ENCODE peak calls at places on chromosomes 16 and 17, in ten cellular contexts. L, D, W, E, F, J, K, I, O and P are unnamed samples.
A peak's percentile ranks its signal among the peaks of the same experiment; 100 is the strongest.

GRCh38 chr16:12801511-12802042 is 2.1 kb downstream of the CPPED1 start:
- DNase-seq in L (no peak), D (no peak), W (no peak), E (no peak), F (peak; percentile 59), J (peak; percentile 3), K (no peak), I (no peak), O (peak; percentile 27), P (no peak)

GRCh38 chr17:59899099-59899498 is 6.2 kb downstream of the RPS6KB1 start:
- DNase-seq in L (no peak), D (no peak), W (no peak), E (no peak), F (no peak), J (no peak), K (no peak), I (no peak), O (no peak), P (no peak)

GRCh38 chr17:80034654-80034976 is 1.1 kb downstream of the TBC1D16 start:
- DNase-seq in L (no peak), D (no peak), W (no peak), E (no peak), F (no peak), J (no peak), K (peak; percentile 40), I (no peak), O (no peak), P (no peak)

GRCh38 chr17:16989230-16989952 is 17.5 kb upstream of the TNFRSF13B start:
- DNase-seq in L (no peak), D (no peak), W (no peak), E (no peak), F (no peak), J (no peak), K (no peak), I (no peak), O (no peak), P (no peak)

GRCh38 chr17:39564201-39564828 is 43.4 kb downstream of the NEUROD2 start:
- DNase-seq in L (no peak), D (no peak), W (no peak), E (no peak), F (no peak), J (no peak), K (peak; percentile 47), I (no peak), O (peak; percentile 84), P (no peak)

GRCh38 chr16:68284847-68285246 is 20.5 kb downstream of the SLC7A6 start:
- DNase-seq in L (no peak), D (no peak), W (no peak), E (no peak), F (peak; percentile 38), J (no peak), K (no peak), I (no peak), O (no peak), P (no peak)

GRCh38 chr17:50359005-50359699 is 13.2 kb downstream of the XYLT2 start:
- DNase-seq in L (no peak), D (no peak), W (no peak), E (peak; percentile 90), F (no peak), J (no peak), K (no peak), I (no peak), O (peak; percentile 19), P (no peak)

GRCh38 chr17:48539177-48539576 is 5.7 kb downstream of the HOXB2 start:
- DNase-seq in L (no peak), D (no peak), W (no peak), E (no peak), F (no peak), J (no peak), K (no peak), I (no peak), O (no peak), P (no peak)

GRCh38 chr16:67884-68789 is 4.3 kb downstream of the RHBDF1 start:
- DNase-seq in L (peak; percentile 44), D (no peak), W (no peak), E (no peak), F (no peak), J (no peak), K (no peak), I (peak; percentile 59), O (no peak), P (no peak)

GRCh38 chr17:30513346-30513745 is 36.1 kb downstream of the GOSR1 start:
- DNase-seq in L (no peak), D (no peak), W (no peak), E (no peak), F (no peak), J (no peak), K (no peak), I (no peak), O (no peak), P (no peak)

GRCh38 chr17:34437188-34437587 is 74.2 kb upstream of the CCL1 start:
- DNase-seq in L (no peak), D (no peak), W (no peak), E (no peak), F (no peak), J (no peak), K (no peak), I (no peak), O (no peak), P (no peak)

GRCh38 chr16:72689851-72690250 is 358.1 kb downstream of the ZFHX3 start:
- DNase-seq in L (no peak), D (no peak), W (no peak), E (no peak), F (no peak), J (no peak), K (no peak), I (no peak), O (no peak), P (no peak)

GRCh38 chr16:65057184-65057583 is 64.7 kb downstream of the CDH11 start:
- DNase-seq in L (no peak), D (no peak), W (no peak), E (no peak), F (no peak), J (no peak), K (no peak), I (no peak), O (no peak), P (no peak)

GRCh38 chr17:8151120-8151640 is 1.0 kb downstream of the PER1 start:
- DNase-seq in L (peak; percentile 96), D (no peak), W (peak; percentile 95), E (peak; percentile 85), F (peak; percentile 79), J (peak; percentile 92), K (peak; percentile 84), I (peak; percentile 94), O (peak; percentile 88), P (peak; percentile 42)

GRCh38 chr17:14297161-14297851 is 3.6 kb upstream of the HS3ST3B1 start:
- DNase-seq in L (peak; percentile 65), D (no peak), W (peak; percentile 35), E (peak; percentile 75), F (no peak), J (no peak), K (peak; percentile 9), I (peak; percentile 55), O (peak; percentile 78), P (no peak)

GRCh38 chr16:68061396-68061795 is 23.8 kb upstream of the NFATC3 start:
- DNase-seq in L (no peak), D (no peak), W (no peak), E (no peak), F (no peak), J (no peak), K (no peak), I (no peak), O (no peak), P (no peak)

GRCh38 chr17:64455993-64456885 is 7.3 kb downstream of the MILR1 start:
- DNase-seq in L (no peak), D (no peak), W (no peak), E (no peak), F (no peak), J (no peak), K (no peak), I (no peak), O (no peak), P (no peak)

GRCh38 chr16:72536673-72537435 is 364.9 kb upstream of the PMFBP1 start:
- DNase-seq in L (no peak), D (no peak), W (no peak), E (no peak), F (no peak), J (no peak), K (no peak), I (no peak), O (no peak), P (no peak)

GRCh38 chr17:83152745-83153611 is 73.6 kb downstream of the METRNL start:
- DNase-seq in L (peak; percentile 79), D (no peak), W (peak; percentile 67), E (peak; percentile 51), F (no peak), J (no peak), K (no peak), I (peak; percentile 67), O (no peak), P (no peak)

GRCh38 chr17:76550712-76551615 is 11.1 kb downstream of the PRCD start:
- DNase-seq in L (no peak), D (no peak), W (no peak), E (no peak), F (peak; percentile 14), J (no peak), K (no peak), I (no peak), O (no peak), P (no peak)

GRCh38 chr17:14301279-14301760 is 439 bp downstream of the HS3ST3B1 start:
- DNase-seq in L (peak; percentile 60), D (no peak), W (no peak), E (no peak), F (no peak), J (no peak), K (peak; percentile 11), I (no peak), O (no peak), P (no peak)